ENCODE peak calls at places on chromosomes 6 and 20, in ten cellular contexts. X, I, L, W, H, C, V, O, Y and D are unnamed samples. For H3K9me3, the result is how much of the 10 kb centered on the place peaks cover.

GRCh38 chr6:34352305-34352937 is 40.0 kb downstream of the NUDT3 start:
- DNase-seq in L (peak), Y (no peak), X (no peak), C (no peak), I (no peak), O (no peak), H (peak), V (no peak), W (no peak), D (no peak)

GRCh38 chr6:23696946-23697345 is 429.1 kb upstream of the NRSN1 start:
- DNase-seq in X (no peak), H (peak), C (no peak), L (no peak), O (no peak), I (no peak), Y (no peak), V (no peak), W (no peak), D (no peak)

GRCh38 chr6:163890100-163890499 is 475.6 kb downstream of the QKI start:
- DNase-seq in W (no peak), O (no peak), V (no peak), I (no peak), X (no peak), L (no peak), H (no peak), C (no peak), Y (no peak), D (no peak)

GRCh38 chr6:15752820-15753219 is 90.0 kb upstream of the DTNBP1 start:
- DNase-seq in L (peak), O (no peak), H (peak), W (no peak), I (no peak), C (no peak), V (no peak), X (no peak), Y (peak), D (no peak)

GRCh38 chr20:56815796-56816195 is 186.7 kb downstream of the TFAP2C start:
- DNase-seq in V (no peak), L (no peak), Y (no peak), I (no peak), C (no peak), W (no peak), X (no peak), O (no peak), H (no peak), D (no peak)

GRCh38 chr6:161137839-161138544 is 135.9 kb downstream of the AGPAT4 start:
- DNase-seq in V (no peak), H (peak), W (no peak), X (no peak), O (no peak), C (no peak), L (no peak), I (peak), Y (no peak), D (no peak)

GRCh38 chr20:38270869-38271608 is 10.5 kb upstream of the KIAA1755 start:
- DNase-seq in I (no peak), X (no peak), V (peak), W (peak), L (peak), O (no peak), Y (no peak), C (no peak), H (peak), D (peak)

GRCh38 chr6:35294308-35294945 is 3.2 kb upstream of the DEF6 start:
- DNase-seq in V (no peak), I (no peak), O (no peak), W (peak), L (peak), C (no peak), X (peak), Y (peak), H (peak), D (peak)

GRCh38 chr20:33812673-33813462 is 1.7 kb downstream of the CHMP4B start:
- DNase-seq in W (no peak), L (no peak), H (peak), O (peak), I (no peak), C (no peak), Y (peak), X (no peak), V (no peak), D (peak)

GRCh38 chr20:62908971-62909791 is 17.1 kb downstream of the DIDO1 start:
- DNase-seq in O (no peak), H (no peak), W (no peak), L (no peak), C (no peak), X (no peak), V (no peak), I (no peak), Y (no peak), D (no peak)

GRCh38 chr20:19693508-19693907 is 64.5 kb upstream of the RIN2 start:
- DNase-seq in W (no peak), X (no peak), O (no peak), H (no peak), I (no peak), C (no peak), V (no peak), Y (no peak), L (no peak), D (no peak)

GRCh38 chr20:46438156-46438750 is 31.8 kb upstream of the ELMO2 start:
- DNase-seq in V (no peak), C (no peak), X (no peak), I (no peak), L (peak), O (no peak), H (peak), Y (peak), W (no peak), D (peak)

GRCh38 chr6:166504100-166504499 is 82.4 kb downstream of the RAMACL start:
- DNase-seq in I (no peak), H (no peak), O (no peak), W (no peak), L (no peak), C (no peak), Y (no peak), V (no peak), X (no peak), D (no peak)

GRCh38 chr6:111741177-111741952 is 131.9 kb downstream of the FYN start:
- DNase-seq in C (no peak), V (no peak), O (no peak), Y (no peak), L (no peak), H (no peak), X (no peak), W (no peak), I (no peak), D (no peak)

GRCh38 chr6:161788531-161788930 is 514.7 kb upstream of the AGPAT4 start:
- DNase-seq in L (no peak), O (no peak), X (no peak), I (no peak), W (no peak), Y (no peak), V (no peak), C (no peak), H (no peak), D (no peak)

GRCh38 chr20:44407402-44408184 is 52.1 kb downstream of the HNF4A start:
- DNase-seq in H (peak), X (peak), Y (no peak), L (peak), V (peak), C (no peak), W (no peak), I (no peak), O (no peak), D (peak)

GRCh38 chr6:100194535-100194934 is 200.5 kb upstream of the MCHR2 start:
- DNase-seq in W (no peak), V (no peak), H (peak), C (no peak), Y (no peak), I (no peak), X (no peak), L (no peak), O (no peak), D (no peak)

GRCh38 chr6:56025785-56026184 is 150.4 kb upstream of the BMP5 start:
- DNase-seq in L (peak), O (no peak), V (no peak), Y (no peak), C (no peak), I (no peak), W (no peak), H (no peak), X (no peak), D (no peak)

GRCh38 chr6:137646506-137646905 is 152.3 kb upstream of the OLIG3 start:
- DNase-seq in H (peak), C (no peak), O (no peak), X (no peak), I (no peak), W (no peak), V (no peak), Y (no peak), L (no peak), D (no peak)

GRCh38 chr6:150898390-150899170 is 33.1 kb downstream of the MTHFD1L start:
- DNase-seq in I (no peak), X (no peak), Y (no peak), C (no peak), L (no peak), V (no peak), W (no peak), H (peak), O (no peak), D (no peak)

GRCh38 chr6:131914967-131915751 is 36.0 kb downstream of the CCN2 start:
- DNase-seq in X (peak), O (peak), V (peak), Y (peak), L (peak), W (peak), H (peak), C (peak), I (no peak), D (peak)

GRCh38 chr6:155221086-155221485 is 42.7 kb upstream of the CLDN20 start:
- DNase-seq in C (no peak), V (no peak), L (no peak), W (no peak), O (no peak), X (no peak), H (no peak), I (no peak), Y (no peak), D (no peak)

GRCh38 chr6:152026291-152026690 is 218.8 kb downstream of the ESR1 start:
- DNase-seq in L (no peak), H (peak), W (no peak), X (no peak), V (no peak), I (no peak), O (no peak), C (no peak), Y (no peak), D (no peak)

GRCh38 chr6:20038805-20039204 is 173.5 kb downstream of the MBOAT1 start:
- DNase-seq in X (no peak), H (peak), O (no peak), W (no peak), Y (no peak), V (no peak), I (no peak), L (no peak), C (no peak), D (no peak)

GRCh38 chr6:32944265-32944664 is 3.4 kb upstream of the HLA-DMB start:
- DNase-seq in C (no peak), Y (no peak), W (no peak), H (no peak), I (no peak), L (no peak), X (peak), O (no peak), V (no peak), D (no peak)

GRCh38 chr6:149628865-149629544 is 19.5 kb downstream of the KATNA1 start:
- DNase-seq in C (no peak), V (no peak), L (no peak), O (no peak), W (no peak), I (no peak), X (no peak), H (no peak), Y (no peak), D (no peak)

GRCh38 chr6:90072501-90072900 is 178.2 kb downstream of the GJA10 start:
- DNase-seq in L (no peak), Y (no peak), C (no peak), V (no peak), X (no peak), I (no peak), H (no peak), W (no peak), O (no peak), D (no peak)

GRCh38 chr6:137602311-137602710 is 108.1 kb upstream of the OLIG3 start:
- DNase-seq in O (no peak), H (no peak), C (no peak), L (no peak), X (no peak), W (no peak), V (no peak), Y (no peak), I (no peak), D (no peak)

GRCh38 chr20:62969179-62969760 is 16.8 kb downstream of the SLC17A9 start:
- DNase-seq in L (peak), O (no peak), W (no peak), Y (no peak), H (no peak), I (peak), X (no peak), V (no peak), C (no peak), D (no peak)

GRCh38 chr6:167699141-167700036 is 127.3 kb upstream of the AFDN start:
- DNase-seq in V (peak), I (peak), O (peak), L (peak), Y (no peak), C (peak), W (peak), H (peak), X (peak), D (peak)

GRCh38 chr6:111727798-111728197 is 122.1 kb upstream of the TRAF3IP2 start:
- DNase-seq in I (no peak), Y (no peak), C (no peak), L (peak), W (no peak), V (no peak), X (no peak), H (peak), O (no peak), D (no peak)

GRCh38 chr20:726160-726559 is 42.1 kb downstream of the SLC52A3 start:
- DNase-seq in O (no peak), V (no peak), C (no peak), H (no peak), Y (no peak), W (no peak), I (no peak), L (no peak), X (no peak), D (no peak)

DNA sequence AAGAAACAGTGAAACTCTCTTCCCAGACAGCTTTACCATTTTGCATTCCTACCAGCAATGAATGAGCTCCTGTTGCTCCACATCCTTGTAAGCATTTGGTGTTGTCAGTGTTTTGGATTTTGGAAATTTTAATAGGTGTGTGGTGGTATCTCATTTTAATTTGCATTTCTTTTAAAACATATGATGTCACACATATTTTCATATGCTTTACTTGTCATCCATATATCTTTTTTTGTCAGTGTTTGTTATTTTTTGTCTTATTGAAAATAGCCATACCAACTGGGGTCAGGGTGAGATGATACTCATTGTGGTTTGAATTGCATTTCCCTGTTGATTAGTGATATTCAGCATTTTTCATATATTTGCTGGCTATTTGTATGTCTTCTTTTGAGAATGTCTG is 119.5 kb upstream of the FOXA2 start:
- DNase-seq in Y (no peak), H (no peak), X (no peak), L (no peak), C (no peak), W (no peak), O (no peak), V (no peak), I (no peak), D (no peak)
- H3K9me3 ChIP-seq in Y (under half), H (under half), X (under half), L (under half), C (under half), W (under half), O (under half), V (under half), I (under half), D (under half)

DNA sequence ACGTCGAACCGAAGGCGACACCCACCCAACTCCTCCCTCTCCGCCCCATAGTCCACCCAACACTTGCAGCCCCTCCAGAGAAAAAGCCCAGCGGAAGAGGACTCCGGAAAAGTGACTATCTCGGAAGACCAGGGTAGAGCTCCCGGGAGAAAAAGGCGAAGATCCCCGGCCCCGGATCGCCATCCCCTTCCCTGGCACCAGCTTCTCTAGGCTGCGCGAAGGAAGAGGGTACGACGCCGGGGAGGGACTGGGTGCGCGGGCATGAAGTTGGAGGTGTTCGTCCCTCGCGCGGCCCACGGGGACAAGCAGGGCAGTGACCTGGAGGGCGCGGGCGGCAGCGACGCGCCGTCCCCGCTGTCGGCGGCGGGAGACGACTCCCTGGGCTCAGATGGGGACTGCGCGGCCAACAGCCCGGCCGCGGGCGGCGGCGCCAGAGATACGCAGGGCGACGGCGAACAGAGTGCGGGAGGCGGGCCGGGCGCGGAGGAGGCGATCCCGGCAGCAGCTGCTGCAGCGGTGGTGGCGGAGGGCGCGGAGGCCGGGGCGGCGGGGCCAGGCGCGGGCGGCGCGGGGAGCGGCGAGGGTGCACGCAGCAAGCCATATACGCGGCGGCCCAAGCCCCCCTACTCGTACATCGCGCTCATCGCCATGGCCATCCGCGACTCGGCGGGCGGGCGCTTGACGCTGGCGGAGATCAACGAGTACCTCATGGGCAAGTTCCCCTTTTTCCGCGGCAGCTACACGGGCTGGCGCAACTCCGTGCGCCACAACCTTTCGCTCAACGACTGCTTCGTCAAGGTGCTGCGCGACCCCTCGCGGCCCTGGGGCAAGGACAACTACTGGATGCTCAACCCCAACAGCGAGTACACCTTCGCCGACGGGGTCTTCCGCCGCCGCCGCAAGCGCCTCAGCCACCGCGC is 806 bp downstream of the FOXQ1 start:
- DNase-seq in C (no peak), V (no peak), X (no peak), O (no peak), W (no peak), H (peak), Y (no peak), L (no peak), I (peak), D (no peak)
- H3K9me3 ChIP-seq in C (under half), V (under half), X (under half), O (under half), W (under half), H (under half), Y (under half), L (under half), I (under half), D (under half)

GRCh38 chr6:12028194-12028593 is 16.1 kb downstream of the HIVEP1 start:
- DNase-seq in V (no peak), H (no peak), L (no peak), W (no peak), O (no peak), X (no peak), C (no peak), I (no peak), Y (no peak), D (no peak)
- H3K9me3 ChIP-seq in V (under half), H (under half), L (under half), W (under half), O (under half), X (under half), C (under half), I (under half), Y (under half), D (under half)

GRCh38 chr6:92564393-92564792 is 855.0 kb downstream of the EPHA7 start:
- DNase-seq in O (no peak), X (no peak), C (no peak), L (no peak), W (no peak), V (no peak), H (no peak), I (no peak), Y (no peak), D (no peak)
- H3K9me3 ChIP-seq in O (under half), X (under half), C (under half), L (under half), W (under half), V (under half), H (under half), I (under half), Y (under half), D (under half)

GRCh38 chr6:169899481-169900145 is 148.2 kb downstream of the ERMARD start:
- DNase-seq in I (peak), C (no peak), O (no peak), V (no peak), L (no peak), X (no peak), Y (no peak), H (no peak), W (no peak), D (no peak)
- H3K9me3 ChIP-seq in I (under half), C (under half), O (under half), V (under half), L (under half), X (under half), Y (under half), H (under half), W (under half), D (under half)

GRCh38 chr6:122491915-122492537 is 20.4 kb upstream of the SERINC1 start:
- DNase-seq in Y (peak), H (peak), V (peak), L (peak), O (peak), C (peak), X (peak), I (no peak), W (peak), D (peak)

GRCh38 chr6:122495612-122496011 is 24.0 kb upstream of the SERINC1 start:
- DNase-seq in O (no peak), I (no peak), X (no peak), H (no peak), L (no peak), C (no peak), W (no peak), V (no peak), Y (no peak), D (no peak)

DNA sequence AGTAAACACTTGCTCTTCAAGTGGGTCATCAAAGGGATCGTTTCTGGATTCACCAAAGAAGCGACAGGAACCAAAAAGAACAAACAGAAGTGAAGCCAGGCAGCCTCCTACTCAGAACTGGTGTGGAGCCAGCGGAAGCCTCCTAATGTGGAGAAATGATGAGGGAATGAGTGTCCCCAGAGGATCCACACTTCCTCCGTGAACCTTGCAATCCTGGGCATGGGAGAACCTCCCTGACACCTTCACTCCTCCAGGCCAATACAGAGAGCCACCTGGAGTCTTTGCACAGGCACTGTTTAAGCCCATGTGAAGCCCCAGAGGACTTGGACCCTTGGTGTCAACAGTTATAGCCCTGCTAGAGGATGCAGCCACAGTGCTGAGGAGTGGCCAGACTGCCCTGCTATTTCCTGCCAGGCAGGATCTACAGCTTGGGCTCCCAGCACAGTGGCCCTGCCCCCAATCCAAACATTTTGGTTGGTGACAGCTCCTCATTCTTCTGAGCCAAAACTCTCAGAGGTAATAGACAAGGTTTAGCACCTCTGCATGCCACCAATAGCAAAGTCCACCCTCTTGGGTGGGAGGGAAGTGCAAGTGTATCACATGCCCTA is 23.2 kb upstream of the SERINC1 start:
- DNase-seq in O (no peak), C (no peak), X (peak), H (no peak), I (no peak), W (no peak), Y (no peak), V (no peak), L (no peak), D (no peak)
- H3K9me3 ChIP-seq in O (under half), C (under half), X (under half), H (under half), I (under half), W (under half), Y (under half), V (under half), L (under half), D (under half)

GRCh38 chr6:139243531-139243930 is 48.3 kb downstream of the TXLNB start:
- DNase-seq in X (no peak), Y (no peak), L (peak), V (no peak), W (no peak), H (peak), O (no peak), I (no peak), C (no peak), D (no peak)
- H3K9me3 ChIP-seq in X (under half), Y (under half), L (under half), V (under half), W (under half), H (under half), O (under half), I (under half), C (under half), D (under half)

DNA sequence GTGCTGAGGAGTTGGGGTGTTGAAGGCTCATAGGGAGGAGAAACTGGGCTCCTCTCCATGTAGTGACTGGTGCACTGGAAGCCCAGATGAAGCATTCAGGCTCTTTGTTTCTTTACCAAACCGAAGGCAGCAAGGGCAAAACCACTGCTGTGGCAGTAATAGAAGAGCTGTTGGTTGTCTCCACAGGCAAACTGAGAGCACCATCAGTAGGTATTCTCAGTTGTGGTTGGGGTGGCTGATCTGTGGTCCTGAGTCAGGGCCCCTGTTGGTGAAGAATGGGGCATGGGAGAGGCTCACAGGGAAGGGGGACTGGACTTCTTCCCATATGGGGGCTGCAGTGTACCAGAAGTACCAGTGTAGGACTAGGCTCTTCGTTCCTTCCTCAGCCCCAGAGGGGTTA is 460.2 kb upstream of the IMPG1 start:
- DNase-seq in H (no peak), W (no peak), V (no peak), O (no peak), C (no peak), I (no peak), L (no peak), X (no peak), Y (no peak), D (no peak)
- H3K9me3 ChIP-seq in H (under half), W (under half), V (under half), O (under half), C (under half), I (under half), L (under half), X (under half), Y (under half), D (under half)